ENCODE peak calls at places on chromosomes 6 and 20, in four cellular contexts. One of them, this sample, is unnamed.

GRCh38 chr6:96391776-96392175 is 129.8 kb upstream of the UFL1 start:
- DNase-seq in pons: peak
- DNase-seq in effector CD4-positive, alpha-beta T cell: no peak
- DNase-seq in GDM1: no peak
- DNase-seq in this sample: no peak

GRCh38 chr6:39044181-39044580 is 4.4 kb upstream of the GLP1R start:
- DNase-seq in effector CD4-positive, alpha-beta T cell: no peak
- DNase-seq in pons: no peak
- DNase-seq in GDM1: no peak
- DNase-seq in this sample: no peak

GRCh38 chr6:6610031-6610591 is 21.6 kb downstream of the LY86 start:
- DNase-seq in GDM1: peak
- DNase-seq in effector CD4-positive, alpha-beta T cell: no peak
- DNase-seq in pons: peak
- DNase-seq in this sample: no peak

GRCh38 chr6:53014744-53015143 is 19.7 kb upstream of the GSTA4 start:
- DNase-seq in GDM1: no peak
- DNase-seq in effector CD4-positive, alpha-beta T cell: no peak
- DNase-seq in pons: no peak
- DNase-seq in this sample: no peak

GRCh38 chr20:48419173-48419572 is 408.6 kb downstream of the PREX1 start:
- DNase-seq in GDM1: no peak
- DNase-seq in pons: no peak
- DNase-seq in effector CD4-positive, alpha-beta T cell: no peak
- DNase-seq in this sample: no peak

GRCh38 chr6:106104476-106104875 is 18.3 kb downstream of the PRDM1 start:
- DNase-seq in GDM1: no peak
- DNase-seq in effector CD4-positive, alpha-beta T cell: no peak
- DNase-seq in pons: no peak
- DNase-seq in this sample: no peak

GRCh38 chr20:58652606-58653303 is 1.7 kb downstream of the STX16 start:
- DNase-seq in effector CD4-positive, alpha-beta T cell: no peak
- DNase-seq in pons: no peak
- DNase-seq in GDM1: no peak
- DNase-seq in this sample: no peak

GRCh38 chr6:156857573-156857972 is 80.4 kb downstream of the ARID1B start:
- DNase-seq in effector CD4-positive, alpha-beta T cell: no peak
- DNase-seq in pons: no peak
- DNase-seq in GDM1: no peak
- DNase-seq in this sample: no peak

GRCh38 chr6:167523426-167523825 is 198.5 kb downstream of the TTLL2 start:
- DNase-seq in GDM1: no peak
- DNase-seq in effector CD4-positive, alpha-beta T cell: no peak
- DNase-seq in pons: no peak
- DNase-seq in this sample: no peak

GRCh38 chr6:29958046-29958445 is 15.7 kb downstream of the HLA-A start:
- DNase-seq in effector CD4-positive, alpha-beta T cell: no peak
- DNase-seq in pons: no peak
- DNase-seq in GDM1: no peak
- DNase-seq in this sample: no peak

GRCh38 chr6:33995873-33996475 is 149.9 kb downstream of the GRM4 start:
- DNase-seq in effector CD4-positive, alpha-beta T cell: no peak
- DNase-seq in pons: no peak
- DNase-seq in GDM1: no peak
- DNase-seq in this sample: no peak

GRCh38 chr6:37600287-37600916 is 97.3 kb downstream of the MDGA1 start:
- DNase-seq in pons: no peak
- DNase-seq in effector CD4-positive, alpha-beta T cell: no peak
- DNase-seq in GDM1: no peak
- DNase-seq in this sample: no peak

GRCh38 chr20:41524980-41525613 is 93.1 kb downstream of the CHD6 start:
- DNase-seq in effector CD4-positive, alpha-beta T cell: no peak
- DNase-seq in GDM1: no peak
- DNase-seq in pons: peak
- DNase-seq in this sample: no peak

GRCh38 chr6:31639449-31639861 is 13.0 kb downstream of the BAG6 start:
- DNase-seq in pons: no peak
- DNase-seq in effector CD4-positive, alpha-beta T cell: no peak
- DNase-seq in GDM1: no peak
- DNase-seq in this sample: no peak

GRCh38 chr6:44269168-44269920 is 906 bp upstream of the TMEM151B start:
- DNase-seq in GDM1: no peak
- DNase-seq in effector CD4-positive, alpha-beta T cell: no peak
- DNase-seq in pons: no peak
- DNase-seq in this sample: no peak

GRCh38 chr6:148193063-148193680 is 149.5 kb upstream of the SASH1 start:
- DNase-seq in pons: no peak
- DNase-seq in GDM1: no peak
- DNase-seq in effector CD4-positive, alpha-beta T cell: no peak
- DNase-seq in this sample: no peak

GRCh38 chr6:121309768-121310473 is 24.4 kb downstream of the TBC1D32 start:
- DNase-seq in pons: no peak
- DNase-seq in effector CD4-positive, alpha-beta T cell: no peak
- DNase-seq in GDM1: no peak
- DNase-seq in this sample: no peak

GRCh38 chr6:5619249-5619648 is 357.9 kb downstream of the FARS2 start:
- DNase-seq in effector CD4-positive, alpha-beta T cell: no peak
- DNase-seq in pons: no peak
- DNase-seq in GDM1: no peak
- DNase-seq in this sample: peak

GRCh38 chr20:59000326-59000725 is 6.7 kb downstream of the CTSZ start:
- DNase-seq in pons: no peak
- DNase-seq in GDM1: no peak
- DNase-seq in effector CD4-positive, alpha-beta T cell: no peak
- DNase-seq in this sample: no peak

GRCh38 chr20:62445553-62446340 is 18.4 kb upstream of the RBBP8NL start:
- DNase-seq in effector CD4-positive, alpha-beta T cell: no peak
- DNase-seq in GDM1: no peak
- DNase-seq in pons: no peak
- DNase-seq in this sample: no peak

GRCh38 chr20:49661560-49662329 is 51.9 kb downstream of the B4GALT5 start:
- DNase-seq in GDM1: no peak
- DNase-seq in pons: no peak
- DNase-seq in effector CD4-positive, alpha-beta T cell: no peak
- DNase-seq in this sample: no peak

GRCh38 chr20:4465855-4466545 is 255.7 kb upstream of the PRND start:
- DNase-seq in effector CD4-positive, alpha-beta T cell: no peak
- DNase-seq in pons: no peak
- DNase-seq in GDM1: no peak
- DNase-seq in this sample: no peak

GRCh38 chr20:46139908-46140482 is 21.9 kb downstream of the CD40 start:
- DNase-seq in effector CD4-positive, alpha-beta T cell: no peak
- DNase-seq in GDM1: no peak
- DNase-seq in pons: no peak
- DNase-seq in this sample: no peak

GRCh38 chr6:32152414-32153251 is 894 bp upstream of the PRRT1 start:
- DNase-seq in effector CD4-positive, alpha-beta T cell: no peak
- DNase-seq in pons: peak
- DNase-seq in GDM1: no peak
- DNase-seq in this sample: no peak

GRCh38 chr6:106143582-106144139 is 57.5 kb downstream of the PRDM1 start:
- DNase-seq in pons: no peak
- DNase-seq in GDM1: no peak
- DNase-seq in effector CD4-positive, alpha-beta T cell: no peak
- DNase-seq in this sample: no peak

GRCh38 chr6:77094821-77095220 is 368.5 kb downstream of the HTR1B start:
- DNase-seq in GDM1: no peak
- DNase-seq in pons: no peak
- DNase-seq in effector CD4-positive, alpha-beta T cell: no peak
- DNase-seq in this sample: no peak

GRCh38 chr6:107061125-107062020 is 33.4 kb downstream of the MTRES1 start:
- DNase-seq in pons: no peak
- DNase-seq in GDM1: no peak
- DNase-seq in effector CD4-positive, alpha-beta T cell: no peak
- DNase-seq in this sample: no peak

GRCh38 chr6:32844839-32845372 is 1.1 kb upstream of the PSMB8 start:
- DNase-seq in effector CD4-positive, alpha-beta T cell: no peak
- DNase-seq in GDM1: no peak
- DNase-seq in pons: no peak
- DNase-seq in this sample: no peak

GRCh38 chr20:49811825-49812462 is 684 bp upstream of the SLC9A8 start:
- DNase-seq in pons: no peak
- DNase-seq in GDM1: no peak
- DNase-seq in effector CD4-positive, alpha-beta T cell: no peak
- DNase-seq in this sample: no peak

GRCh38 chr6:26251354-26252081 is 113.5 kb upstream of the BTN3A2 start:
- DNase-seq in pons: peak
- DNase-seq in GDM1: no peak
- DNase-seq in effector CD4-positive, alpha-beta T cell: peak
- DNase-seq in this sample: peak

GRCh38 chr6:130029163-130029562 is 10.8 kb downstream of the L3MBTL3 start:
- DNase-seq in GDM1: no peak
- DNase-seq in pons: no peak
- DNase-seq in effector CD4-positive, alpha-beta T cell: peak
- DNase-seq in this sample: no peak